ENCODE peak calls at places on chromosomes 6 and 20, in eight cellular contexts. S is neuronal stem cell, R is heart left ventricle, U is astrocyte of the spinal cord, O is COR-L47, J is breast epithelium, T is LHCN-M2, G is mesenchymal stem cell. B is an unnamed sample.

GRCh38 chr20:1945660-1946059 is 48.2 kb downstream of the PDYN start:
- DNase-seq in S (no peak), R (no peak), U (no peak), O (no peak), J (no peak), T (no peak), G (no peak), B (no peak)

GRCh38 chr6:114020223-114020622 is 49.3 kb upstream of the HDAC2 start:
- DNase-seq in S (no peak), R (no peak), U (no peak), O (no peak), J (no peak), T (no peak), G (no peak), B (no peak)

GRCh38 chr20:36663026-36663425 is 17.0 kb upstream of the SLA2 start:
- DNase-seq in S (no peak), R (no peak), U (no peak), O (no peak), J (no peak), T (no peak), G (no peak), B (no peak)

GRCh38 chr20:50728981-50729874 is 2.2 kb upstream of the PARD6B start:
- DNase-seq in S (no peak), R (no peak), U (no peak), O (no peak), J (peak), T (no peak), G (peak), B (no peak)

GRCh38 chr20:43955244-43956191 is 40.9 kb downstream of the TOX2 start:
- DNase-seq in S (no peak), R (no peak), U (peak), O (no peak), J (no peak), T (peak), G (peak), B (no peak)

GRCh38 chr6:39251406-39251805 is 22.1 kb upstream of the KCNK5 start:
- DNase-seq in S (no peak), R (no peak), U (no peak), O (peak), J (no peak), T (no peak), G (no peak), B (no peak)

GRCh38 chr6:73713426-73714147 is 17.6 kb downstream of the CD109 start:
- DNase-seq in S (no peak), R (no peak), U (no peak), O (no peak), J (no peak), T (no peak), G (peak), B (no peak)

GRCh38 chr6:41021832-41022231 is 17.2 kb downstream of the UNC5CL start:
- DNase-seq in S (no peak), R (no peak), U (peak), O (peak), J (peak), T (peak), G (peak), B (no peak)

GRCh38 chr6:158145940-158146339 is 22.1 kb downstream of the SERAC1 start:
- DNase-seq in S (no peak), R (no peak), U (no peak), O (no peak), J (no peak), T (no peak), G (no peak), B (no peak)

GRCh38 chr6:169970306-169970988 is 219.0 kb downstream of the ERMARD start:
- DNase-seq in S (no peak), R (peak), U (no peak), O (no peak), J (no peak), T (no peak), G (no peak), B (no peak)

GRCh38 chr20:31968299-31969126 is 562 bp downstream of the XKR7 start:
- DNase-seq in S (peak), R (peak), U (peak), O (no peak), J (no peak), T (peak), G (peak), B (peak)

GRCh38 chr20:19940945-19941590 is 76.1 kb upstream of the NAA20 start:
- DNase-seq in S (no peak), R (no peak), U (no peak), O (no peak), J (no peak), T (peak), G (peak), B (no peak)

GRCh38 chr20:48170625-48171024 is 385.3 kb upstream of the SULF2 start:
- DNase-seq in S (no peak), R (no peak), U (no peak), O (no peak), J (no peak), T (no peak), G (no peak), B (no peak)

GRCh38 chr20:57618091-57618765 is 2.0 kb downstream of the ZBP1 start:
- DNase-seq in S (no peak), R (no peak), U (no peak), O (no peak), J (peak), T (no peak), G (no peak), B (no peak)

GRCh38 chr6:140319209-140319608 is 944.8 kb upstream of the CITED2 start:
- DNase-seq in S (no peak), R (no peak), U (peak), O (no peak), J (no peak), T (peak), G (peak), B (no peak)

GRCh38 chr6:118685823-118686449 is 34.5 kb upstream of the CEP85L start:
- DNase-seq in S (no peak), R (no peak), U (no peak), O (no peak), J (no peak), T (no peak), G (no peak), B (no peak)

GRCh38 chr6:99119109-99120031 is 171.6 kb upstream of the FBXL4 start:
- DNase-seq in S (peak), R (no peak), U (peak), O (peak), J (no peak), T (peak), G (peak), B (no peak)

GRCh38 chr20:25315418-25316210 is 67.7 kb downstream of the PYGB start:
- DNase-seq in S (no peak), R (no peak), U (peak), O (no peak), J (no peak), T (peak), G (no peak), B (no peak)

GRCh38 chr6:35014786-35015185 is 125.7 kb downstream of the ANKS1A start:
- DNase-seq in S (no peak), R (no peak), U (peak), O (no peak), J (no peak), T (peak), G (peak), B (no peak)

GRCh38 chr6:39706819-39707218 is 18.4 kb downstream of the KIF6 start:
- DNase-seq in S (no peak), R (no peak), U (no peak), O (no peak), J (no peak), T (no peak), G (no peak), B (no peak)

GRCh38 chr6:137705166-137706064 is 161.6 kb upstream of the TNFAIP3 start:
- DNase-seq in S (peak), R (peak), U (peak), O (no peak), J (peak), T (peak), G (peak), B (no peak)

GRCh38 chr6:33771342-33772113 is 17.4 kb downstream of the LEMD2 start:
- DNase-seq in S (peak), R (peak), U (peak), O (peak), J (peak), T (peak), G (peak), B (peak)

GRCh38 chr6:3793545-3793944 is 42.0 kb upstream of the PXDC1 start:
- DNase-seq in S (no peak), R (no peak), U (no peak), O (no peak), J (no peak), T (no peak), G (no peak), B (no peak)

GRCh38 chr6:12288844-12289654 is 1.1 kb upstream of the EDN1 start:
- DNase-seq in S (peak), R (no peak), U (peak), O (no peak), J (peak), T (peak), G (peak), B (no peak)

GRCh38 chr6:157638779-157639178 is 184.3 kb upstream of the SNX9 start:
- DNase-seq in S (no peak), R (no peak), U (no peak), O (no peak), J (no peak), T (no peak), G (no peak), B (no peak)

GRCh38 chr20:25288291-25289181 is 40.7 kb downstream of the PYGB start:
- DNase-seq in S (no peak), R (peak), U (no peak), O (no peak), J (no peak), T (no peak), G (no peak), B (no peak)

GRCh38 chr6:111788779-111789276 is 84.4 kb downstream of the FYN start:
- DNase-seq in S (peak), R (no peak), U (no peak), O (no peak), J (no peak), T (no peak), G (no peak), B (no peak)

GRCh38 chr6:11343963-11344714 is 111.7 kb upstream of the NEDD9 start:
- DNase-seq in S (no peak), R (no peak), U (no peak), O (no peak), J (no peak), T (no peak), G (no peak), B (no peak)

GRCh38 chr20:50673146-50673830 is 18.1 kb downstream of the RIPOR3 start:
- DNase-seq in S (no peak), R (peak), U (no peak), O (no peak), J (no peak), T (no peak), G (peak), B (no peak)

GRCh38 chr20:3753098-3753497 is 14.5 kb downstream of the ADISSP start:
- DNase-seq in S (peak), R (no peak), U (peak), O (peak), J (no peak), T (peak), G (peak), B (no peak)

GRCh38 chr6:163998496-163998895 is 584.0 kb downstream of the QKI start:
- DNase-seq in S (no peak), R (no peak), U (peak), O (no peak), J (no peak), T (no peak), G (no peak), B (no peak)

GRCh38 chr6:67706388-67706787 is 928.7 kb upstream of the ADGRB3 start:
- DNase-seq in S (no peak), R (no peak), U (no peak), O (no peak), J (no peak), T (no peak), G (no peak), B (no peak)

GRCh38 chr6:111427341-111428116 is 55.5 kb downstream of the REV3L start:
- DNase-seq in S (no peak), R (no peak), U (peak), O (no peak), J (no peak), T (peak), G (peak), B (peak)

GRCh38 chr20:31967830-31968249 is at the start of gene XKR7:
- DNase-seq in S (peak), R (no peak), U (no peak), O (peak), J (no peak), T (no peak), G (no peak), B (no peak)

GRCh38 chr6:99016355-99016754 is 68.6 kb upstream of the FBXL4 start:
- DNase-seq in S (no peak), R (no peak), U (peak), O (no peak), J (no peak), T (peak), G (peak), B (no peak)

GRCh38 chr6:36962874-36963273 is 8.3 kb downstream of the PI16 start:
- DNase-seq in S (peak), R (peak), U (no peak), O (peak), J (no peak), T (peak), G (peak), B (no peak)